ENCODE peak calls at places on chromosomes 13 and 19, in four cellular contexts. H is cardiac muscle cell; E is CD8-positive, alpha-beta T cell; C is aorta. S is an unnamed sample.
A peak's percentile ranks its signal among the peaks of the same experiment; 100 is the strongest.

GRCh38 chr19:8025321-8025720 is 19.9 kb upstream of the ELAVL1 start:
- DNase-seq in E (no peak), H (no peak), C (no peak), S (no peak)

GRCh38 chr19:4184718-4185352 is 2.3 kb downstream of the ANKRD24 start:
- DNase-seq in C (no peak), H (no peak), E (no peak), S (no peak)

GRCh38 chr13:21402586-21403307 is 56.4 kb downstream of the ZDHHC20 start:
- DNase-seq in H (peak; percentile 20), E (no peak), C (no peak), S (no peak)

GRCh38 chr19:24049537-24049936 is 37.5 kb upstream of the ZNF254 start:
- DNase-seq in E (no peak), C (no peak), H (no peak), S (no peak)

GRCh38 chr19:16626796-16627193 is 1.2 kb downstream of the MED26 start:
- DNase-seq in E (no peak), H (no peak), C (no peak), S (no peak)

GRCh38 chr13:40571338-40571737 is 95.1 kb downstream of the FOXO1 start:
- DNase-seq in H (no peak), E (no peak), C (no peak), S (no peak)

GRCh38 chr19:56720281-56720680 is 48.7 kb upstream of the ZNF835 start:
- DNase-seq in E (no peak), H (peak; percentile 0), C (no peak), S (peak; percentile 67)

GRCh38 chr19:10419200-10419645 is 1.1 kb upstream of the PDE4A start:
- DNase-seq in C (no peak), E (no peak), H (no peak), S (peak; percentile 35)

GRCh38 chr13:73274147-73274546 is 215.3 kb downstream of the KLF5 start:
- DNase-seq in H (no peak), C (no peak), E (no peak), S (no peak)

GRCh38 chr19:40733149-40733548 is 16.2 kb downstream of the ITPKC start:
- DNase-seq in C (no peak), E (no peak), H (no peak), S (no peak)

GRCh38 chr13:106599875-106600797 is 32.2 kb upstream of the ARGLU1 start:
- DNase-seq in H (peak; percentile 91), C (no peak), E (no peak), S (no peak)
- H3K4me3 ChIP-seq in H (no peak overlapping the region), C (no peak overlapping the region), E (no peak overlapping the region), S (no peak overlapping the region)

GRCh38 chr13:110291286-110291685 is 15.7 kb downstream of the COL4A1 start:
- DNase-seq in H (no peak), C (no peak), E (no peak), S (no peak)
- H3K4me1 ChIP-seq in H (peaks cover 12% of the 10 kb centered on the region), C (no peaks in the 10 kb centered on the region), E (no peaks in the 10 kb centered on the region), S (no peaks in the 10 kb centered on the region)

GRCh38 chr19:34480971-34481821 is at the start of gene WTIP:
- DNase-seq in E (no peak), H (peak; percentile 95), C (peak; percentile 88), S (peak; percentile 82)

GRCh38 chr19:34480491-34480890 is 1.1 kb upstream of the WTIP start:
- DNase-seq in E (no peak), H (no peak), C (no peak), S (no peak)

GRCh38 chr19:34482380-34483250 is 1.1 kb downstream of the WTIP start:
- DNase-seq in E (no peak), C (no peak), H (peak; percentile 54), S (peak; percentile 50)

GRCh38 chr19:34484328-34484727 is 2.8 kb downstream of the WTIP start:
- DNase-seq in C (no peak), H (no peak), E (no peak), S (no peak)

DNA sequence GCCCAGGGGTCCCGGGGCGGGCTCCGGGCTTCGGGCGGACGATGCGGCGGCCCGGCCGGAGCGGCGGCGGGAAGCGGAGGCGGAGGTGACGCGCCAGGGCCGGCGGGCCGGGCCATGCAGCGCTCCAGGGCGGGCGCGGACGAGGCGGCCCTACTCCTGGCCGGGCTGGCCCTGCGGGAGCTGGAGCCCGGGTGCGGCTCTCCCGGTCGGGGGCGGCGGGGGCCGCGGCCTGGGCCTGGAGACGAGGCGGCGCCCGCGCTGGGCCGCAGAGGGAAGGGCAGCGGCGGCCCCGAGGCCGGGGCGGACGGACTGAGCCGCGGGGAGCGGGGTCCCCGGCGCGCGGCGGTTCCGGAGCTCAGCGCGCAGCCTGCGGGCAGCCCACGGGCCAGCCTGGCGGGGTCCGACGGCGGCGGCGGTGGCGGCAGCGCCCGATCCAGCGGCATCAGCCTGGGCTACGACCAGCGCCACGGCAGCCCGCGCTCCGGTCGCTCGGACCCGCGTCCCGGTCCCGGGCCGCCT is 362 bp downstream of the WTIP start:
- DNase-seq in C (no peak), E (no peak), H (no peak), S (peak; percentile 30)
- H3K4me3 ChIP-seq in C (peak overlapping the region; percentile 98), E (no peak overlapping the region), H (peak overlapping the region; percentile 67), S (peak overlapping the region; percentile 64)

GRCh38 chr13:27919299-27919933 is 384 bp upstream of the PDX1 start:
- DNase-seq in H (no peak), E (no peak), C (no peak), S (no peak)
- H3K4me1 ChIP-seq in H (peaks cover 9% of the 10 kb centered on the region), E (peaks cover 30% of the 10 kb centered on the region), C (no peaks in the 10 kb centered on the region), S (no peaks in the 10 kb centered on the region)

DNA sequence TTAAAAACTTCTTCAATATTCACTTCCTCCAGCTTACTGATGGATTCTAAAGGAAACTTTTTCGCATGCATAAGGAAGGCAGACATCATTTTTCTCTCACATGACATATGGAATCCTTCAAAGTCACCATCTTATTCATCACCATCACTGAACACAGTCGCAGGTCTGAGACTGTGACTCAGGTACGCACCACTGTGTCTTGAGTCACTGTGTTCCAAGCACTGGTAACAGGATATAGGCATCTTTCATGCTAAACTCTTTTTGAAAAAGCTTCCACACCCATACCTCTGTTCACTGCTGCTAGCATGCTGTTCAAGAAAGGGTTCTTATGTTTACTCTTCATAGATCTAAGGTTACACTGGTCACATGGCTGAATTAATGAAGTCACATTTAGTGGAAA is 67.0 kb upstream of the SIAH3 start:
- DNase-seq in C (no peak), E (no peak), H (no peak), S (no peak)
- H3K4me3 ChIP-seq in C (no peak overlapping the region), E (no peak overlapping the region), H (no peak overlapping the region), S (no peak overlapping the region)

S was measured in SJCRH30.